ENCODE peak calls at places on chromosome 17, in four cellular contexts. X, J, O and P are unnamed samples.

GRCh38 chr17:5003214-5003867 is 5.6 kb downstream of the KIF1C start:
- DNase-seq in X (no peak), J (no peak), O (no peak), P (no peak)

GRCh38 chr17:60372790-60373483 is 19.0 kb downstream of the USP32 start:
- DNase-seq in X (no peak), J (peak), O (no peak), P (peak)

GRCh38 chr17:12673788-12674187 is 8.1 kb downstream of the MYOCD start:
- DNase-seq in X (no peak), J (no peak), O (no peak), P (peak)

GRCh38 chr17:71118039-71118438 is 948.7 kb downstream of the KCNJ2 start:
- DNase-seq in X (peak), J (peak), O (peak), P (peak)

GRCh38 chr17:3719265-3719664 is 4.4 kb upstream of the HASPIN start:
- DNase-seq in X (no peak), J (no peak), O (no peak), P (peak)

GRCh38 chr17:78665952-78666920 is 89.0 kb upstream of the DNAH17 start:
- DNase-seq in X (no peak), J (peak), O (peak), P (peak)

GRCh38 chr17:66930933-66931332 is 33.6 kb upstream of the CACNG4 start:
- DNase-seq in X (no peak), J (peak), O (no peak), P (no peak)

GRCh38 chr17:50195196-50195865 is 6.1 kb downstream of the COL1A1 start:
- DNase-seq in X (no peak), J (no peak), O (no peak), P (peak)

GRCh38 chr17:2259769-2260536 is 43.6 kb downstream of the SMG6 start:
- DNase-seq in X (no peak), J (no peak), O (no peak), P (peak)
- TF ChIP-seq EZH2phosphoT487 in X (no peak), J (no peak), O (no peak), P (no peak)

GRCh38 chr17:48053758-48054237 is 5.6 kb downstream of the NFE2L1 start:
- DNase-seq in X (no peak), J (no peak), O (peak), P (no peak)

GRCh38 chr17:48056246-48056745 is 8.1 kb downstream of the NFE2L1 start:
- DNase-seq in X (no peak), J (no peak), O (no peak), P (no peak)

GRCh38 chr17:48054238-48055185 is 6.4 kb downstream of the NFE2L1 start:
- DNase-seq in X (peak), J (no peak), O (peak), P (peak)

GRCh38 chr17:48056879-48057278 is 8.7 kb downstream of the NFE2L1 start:
- DNase-seq in X (no peak), J (no peak), O (no peak), P (no peak)

DNA sequence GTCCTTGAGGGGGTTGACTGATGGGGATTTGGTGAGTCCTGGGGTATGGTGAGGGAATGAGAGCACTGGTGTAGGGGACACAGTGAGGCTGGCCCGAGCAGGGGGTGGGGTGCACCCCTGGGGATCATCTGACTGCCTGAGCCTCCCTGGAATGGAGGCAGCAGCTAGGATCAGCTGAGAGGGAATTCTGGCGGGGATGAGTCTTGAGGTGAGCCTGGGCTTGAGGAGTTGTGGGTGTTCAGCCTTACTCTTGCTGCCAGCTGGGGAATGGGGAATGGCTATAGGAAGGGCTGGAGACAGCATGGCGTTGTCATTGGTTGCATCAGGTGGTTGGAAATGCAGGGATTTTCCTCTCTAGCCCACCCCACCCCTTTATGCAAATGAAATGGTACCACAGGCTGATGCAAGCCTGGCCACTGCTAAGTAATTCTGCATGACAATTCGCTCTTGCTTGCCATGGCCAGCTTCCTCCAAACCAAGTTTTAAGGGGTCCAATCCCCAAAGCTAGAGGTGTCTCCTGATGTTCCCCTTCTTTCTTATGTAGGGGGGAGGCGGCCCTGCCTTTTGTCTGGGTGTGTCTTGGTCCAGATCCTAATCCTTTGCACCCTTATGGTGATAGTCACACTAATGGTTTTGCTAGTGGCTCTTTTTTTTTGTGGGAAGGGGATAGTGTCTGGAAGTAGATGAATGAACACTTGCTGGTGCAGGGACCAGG is 7.5 kb downstream of the NFE2L1 start:
- DNase-seq in X (no peak), J (no peak), O (peak), P (peak)
- TF ChIP-seq EZH2phosphoT487 in X (no peak), J (no peak), O (no peak), P (no peak)

GRCh38 chr17:40526668-40527067 is 25.2 kb upstream of the TNS4 start:
- DNase-seq in X (no peak), J (no peak), O (no peak), P (peak)

GRCh38 chr17:40525294-40525693 is 23.9 kb upstream of the TNS4 start:
- DNase-seq in X (no peak), J (no peak), O (no peak), P (peak)

GRCh38 chr17:40522250-40522960 is 21.0 kb upstream of the TNS4 start:
- DNase-seq in X (no peak), J (no peak), O (no peak), P (peak)

GRCh38 chr17:40522961-40523310 is 21.5 kb upstream of the TNS4 start:
- DNase-seq in X (no peak), J (no peak), O (no peak), P (no peak)

GRCh38 chr17:40524243-40524965 is 23.0 kb upstream of the TNS4 start:
- DNase-seq in X (no peak), J (no peak), O (no peak), P (no peak)
- TF ChIP-seq EZH2phosphoT487 in X (no peak), J (no peak), O (no peak), P (no peak)

GRCh38 chr17:80442305-80442659 is 27.3 kb downstream of the ENDOV start:
- DNase-seq in X (no peak), J (no peak), O (no peak), P (no peak)

GRCh38 chr17:80443498-80443897 is 28.5 kb downstream of the ENDOV start:
- DNase-seq in X (no peak), J (no peak), O (no peak), P (no peak)

GRCh38 chr17:80441598-80442304 is 26.8 kb downstream of the ENDOV start:
- DNase-seq in X (no peak), J (no peak), O (no peak), P (no peak)

GRCh38 chr17:80442764-80443163 is 27.8 kb downstream of the ENDOV start:
- DNase-seq in X (no peak), J (no peak), O (no peak), P (no peak)

DNA sequence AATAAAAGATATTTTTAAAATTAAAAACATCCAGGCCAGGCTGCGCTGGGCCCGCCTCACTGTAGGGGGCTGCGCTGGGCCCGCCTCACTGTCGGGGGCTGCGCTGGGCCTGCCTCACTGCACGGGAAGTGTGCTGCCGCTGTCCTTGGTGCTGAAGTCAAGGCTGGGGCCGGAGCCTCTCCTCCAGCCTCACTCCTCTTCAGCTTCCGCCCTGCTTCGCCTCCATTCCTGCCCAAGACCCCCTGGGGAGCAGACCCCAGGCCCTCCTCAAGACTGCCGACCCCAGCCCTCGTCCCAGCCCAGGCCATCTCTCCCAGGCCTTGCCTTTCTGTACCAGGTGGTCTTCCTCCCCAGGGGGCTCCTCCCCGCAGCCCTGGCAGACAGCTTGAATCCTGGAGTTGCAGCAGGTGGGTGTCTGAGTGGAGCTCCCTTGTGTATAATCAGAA is 26.2 kb downstream of the ENDOV start:
- DNase-seq in X (peak), J (peak), O (peak), P (peak)
- TF ChIP-seq EZH2phosphoT487 in X (no peak), J (no peak), O (no peak), P (no peak)

GRCh38 chr17:39178516-39178915 is 12.6 kb upstream of the ARL5C start:
- DNase-seq in X (no peak), J (peak), O (no peak), P (peak)
- TF ChIP-seq EZH2phosphoT487 in X (no peak), J (no peak), O (no peak), P (no peak)

GRCh38 chr17:80105762-80106161 is 4.4 kb downstream of the GAA start:
- DNase-seq in X (peak), J (no peak), O (no peak), P (no peak)
- TF ChIP-seq EZH2phosphoT487 in X (no peak), J (no peak), O (no peak), P (no peak)

GRCh38 chr17:52276609-52277008 is 118.1 kb upstream of the CA10 start:
- DNase-seq in X (no peak), J (no peak), O (no peak), P (no peak)
- TF ChIP-seq EZH2phosphoT487 in X (no peak), J (no peak), O (no peak), P (no peak)

GRCh38 chr17:31272803-31273202 is 24.2 kb downstream of the OMG start:
- DNase-seq in X (no peak), J (no peak), O (no peak), P (no peak)

GRCh38 chr17:31274252-31274651 is 22.8 kb downstream of the OMG start:
- DNase-seq in X (no peak), J (peak), O (no peak), P (peak)

GRCh38 chr17:31273511-31273910 is 23.5 kb downstream of the OMG start:
- DNase-seq in X (no peak), J (no peak), O (no peak), P (no peak)

GRCh38 chr17:31269597-31269996 is 27.4 kb downstream of the OMG start:
- DNase-seq in X (no peak), J (peak), O (peak), P (peak)

DNA sequence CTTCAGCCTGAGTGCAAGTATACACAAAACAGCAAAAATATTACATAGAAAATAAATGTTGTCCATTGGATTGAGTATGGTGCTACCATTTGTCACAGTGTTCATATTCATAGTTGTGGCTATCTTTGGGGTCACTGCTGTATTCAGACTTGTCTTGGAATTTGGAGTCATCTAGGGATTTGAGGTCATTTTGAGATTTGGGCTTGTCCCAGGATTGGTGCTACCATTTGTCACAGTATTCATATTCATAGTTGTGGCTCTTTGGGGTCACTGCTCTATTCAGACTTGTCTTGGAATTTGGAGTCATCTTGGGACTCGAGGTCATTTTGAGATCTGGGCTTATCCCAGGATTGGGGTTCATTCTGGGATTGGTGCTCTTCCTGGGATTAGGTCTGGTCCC is 24.8 kb downstream of the OMG start:
- DNase-seq in X (no peak), J (no peak), O (no peak), P (no peak)
- TF ChIP-seq EZH2phosphoT487 in X (no peak), J (no peak), O (no peak), P (no peak)

DNA sequence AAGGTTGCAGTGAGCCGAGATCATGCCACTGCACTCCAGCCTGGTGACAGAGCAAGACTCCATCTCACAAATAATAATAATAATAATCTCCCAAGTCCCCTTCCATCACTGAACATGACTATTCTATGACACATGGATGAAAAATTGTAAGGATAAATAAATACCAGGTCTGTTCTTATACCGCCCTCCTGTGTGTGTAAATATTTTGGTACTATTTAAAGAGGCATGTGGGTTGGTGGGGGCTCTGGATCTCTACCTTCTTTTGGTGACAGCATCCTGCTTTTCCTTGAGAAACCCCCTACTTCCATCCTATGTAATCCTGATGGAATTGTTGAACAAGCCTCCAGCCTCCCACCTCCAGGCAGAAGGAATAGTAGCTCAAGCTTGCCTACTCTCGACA is 287.5 kb downstream of the SLC39A11 start:
- DNase-seq in X (no peak), J (peak), O (no peak), P (no peak)
- TF ChIP-seq EZH2phosphoT487 in X (no peak), J (no peak), O (no peak), P (no peak)